ENCODE peak calls at places on chromosomes 4 and X, in eight cellular contexts. G is GM23338, K is OCI-LY7, L is PC-3, S is HCT116, J is hepatocyte, A is MM.1S, O is SK-N-SH. Y is an unnamed sample. For H3K9me2, the result is how much of the 10 kb centered on the place peaks cover.

GRCh38 chr4:182604953-182605352 is 312.2 kb downstream of the DCTD start:
- DNase-seq in K (no peak), O (no peak), A (no peak), J (no peak), G (no peak), S (no peak), L (peak), Y (no peak)

GRCh38 chr4:2746891-2747695 is 9.0 kb downstream of the TNIP2 start:
- DNase-seq in J (no peak), S (no peak), G (no peak), O (no peak), K (no peak), A (no peak), L (no peak), Y (no peak)

GRCh38 chrX:96688789-96689188 is 4.1 kb downstream of the DIAPH2 start:
- DNase-seq in A (no peak), L (no peak), J (no peak), G (peak), O (no peak), S (no peak), K (no peak), Y (no peak)

GRCh38 chr4:7664106-7664505 is 229.4 kb upstream of the PSAPL1 start:
- DNase-seq in K (no peak), A (no peak), S (no peak), O (no peak), G (no peak), L (no peak), J (no peak), Y (no peak)

GRCh38 chrX:129678176-129678880 is 23.6 kb upstream of the APLN start:
- DNase-seq in G (peak), L (peak), A (peak), S (no peak), O (peak), J (peak), K (no peak), Y (peak)

GRCh38 chr4:138406881-138407280 is 164.7 kb upstream of the SLC7A11 start:
- DNase-seq in J (no peak), A (no peak), K (no peak), G (no peak), S (no peak), O (no peak), L (no peak), Y (peak)

GRCh38 chr4:48891028-48891619 is 15.4 kb downstream of the OCIAD2 start:
- DNase-seq in O (no peak), G (no peak), J (no peak), S (no peak), K (no peak), L (no peak), A (no peak), Y (no peak)

GRCh38 chr4:3471098-3471760 is 8.1 kb downstream of the DOK7 start:
- DNase-seq in G (no peak), L (no peak), K (no peak), J (no peak), O (no peak), A (no peak), S (no peak), Y (no peak)

GRCh38 chr4:57109847-57110634 is at the start of gene IGFBP7:
- DNase-seq in A (peak), K (no peak), G (peak), S (no peak), L (no peak), J (peak), O (peak), Y (peak)

GRCh38 chr4:70721747-70722146 is at the start of gene RUFY3:
- DNase-seq in L (no peak), S (no peak), J (peak), K (no peak), O (peak), G (peak), A (no peak), Y (peak)

GRCh38 chr4:151687021-151687640 is 73.7 kb downstream of the GATB start:
- DNase-seq in K (no peak), S (no peak), A (no peak), J (no peak), O (peak), L (no peak), G (peak), Y (no peak)

GRCh38 chr4:81256059-81256635 is 41.1 kb upstream of the PRKG2 start:
- DNase-seq in J (no peak), K (no peak), O (no peak), L (no peak), G (no peak), S (no peak), A (no peak), Y (peak)

GRCh38 chrX:74931214-74931613 is 6.0 kb upstream of the NEXMIF start:
- DNase-seq in A (no peak), J (peak), G (peak), L (no peak), S (no peak), O (no peak), K (no peak), Y (no peak)

GRCh38 chr4:48329193-48329592 is 12.1 kb upstream of the SLAIN2 start:
- DNase-seq in J (peak), G (no peak), S (no peak), K (no peak), O (no peak), L (peak), A (no peak), Y (no peak)

GRCh38 chr4:121728066-121728465 is 31.3 kb upstream of the ANXA5 start:
- DNase-seq in L (peak), O (no peak), K (no peak), S (no peak), G (no peak), J (no peak), A (no peak), Y (peak)

GRCh38 chr4:13538427-13538973 is 5.8 kb downstream of the NKX3-2 start:
- DNase-seq in L (no peak), A (no peak), K (no peak), O (peak), S (no peak), J (no peak), G (no peak), Y (no peak)

GRCh38 chr4:119735136-119735770 is 106.6 kb upstream of the PDE5A start:
- DNase-seq in K (no peak), A (peak), L (peak), G (no peak), S (no peak), J (peak), O (no peak), Y (peak)

GRCh38 chr4:185016946-185017797 is 1.1 kb upstream of the HELT start:
- DNase-seq in A (no peak), L (no peak), O (no peak), S (no peak), J (no peak), K (no peak), G (peak), Y (peak)

GRCh38 chrX:34956915-34957314 is 14.3 kb downstream of the FAM47B start:
- DNase-seq in L (peak), A (no peak), J (no peak), K (no peak), S (no peak), G (no peak), O (no peak), Y (peak)

GRCh38 chrX:120874678-120875557 is 748 bp downstream of the CT47B1 start:
- DNase-seq in G (no peak), K (no peak), L (no peak), S (no peak), J (no peak), A (no peak), O (peak), Y (no peak)

GRCh38 chrX:69028761-69029120 is 136.5 kb downstream of the PJA1 start:
- DNase-seq in O (no peak), G (no peak), A (no peak), J (no peak), S (no peak), L (no peak), K (no peak), Y (no peak)

GRCh38 chr4:129246850-129247542 is 151.0 kb downstream of the C4orf33 start:
- DNase-seq in A (no peak), J (peak), S (no peak), G (no peak), K (no peak), O (no peak), L (no peak), Y (no peak)

GRCh38 chrX:7116081-7116480 is 31.4 kb upstream of the STS start:
- DNase-seq in L (no peak), K (no peak), S (no peak), J (no peak), G (no peak), A (no peak), O (no peak), Y (no peak)

GRCh38 chr4:86493460-86493859 is 100.7 kb upstream of the PTPN13 start:
- DNase-seq in K (no peak), L (no peak), G (peak), A (no peak), O (no peak), J (no peak), S (no peak), Y (peak)

GRCh38 chrX:53190363-53190960 is 34.5 kb downstream of the KDM5C start:
- DNase-seq in J (peak), K (peak), A (no peak), S (no peak), O (no peak), G (peak), L (no peak), Y (peak)

GRCh38 chrX:44748014-44748413 is 95.8 kb upstream of the DUSP21 start:
- DNase-seq in S (no peak), K (no peak), J (no peak), L (peak), G (no peak), A (no peak), O (peak), Y (peak)

GRCh38 chr4:175290401-175290800 is 372.2 kb downstream of the ADAM29 start:
- DNase-seq in S (no peak), G (no peak), O (no peak), K (no peak), J (no peak), A (no peak), L (peak), Y (no peak)

DNA sequence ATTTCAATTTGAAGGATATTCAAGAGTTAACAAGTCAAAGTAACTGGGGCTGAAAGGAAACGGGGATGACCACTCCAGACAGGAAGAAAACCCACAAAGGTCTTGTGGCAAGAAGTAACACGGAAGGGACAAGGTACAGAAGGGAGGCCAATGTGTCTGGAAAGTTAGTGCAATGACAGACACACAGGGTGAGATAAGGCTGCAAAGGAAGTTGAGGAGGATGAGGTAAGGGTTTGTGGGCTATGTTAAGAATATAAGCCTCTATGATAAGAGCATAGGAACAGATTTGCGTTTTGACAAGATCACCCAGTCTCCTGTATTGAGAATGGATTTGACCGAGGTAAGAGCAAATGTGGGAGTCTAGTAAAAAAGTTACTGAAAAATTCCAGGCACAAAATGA is 21.9 kb upstream of the EMCN start:
- DNase-seq in S (no peak), J (no peak), G (no peak), A (peak), O (no peak), K (no peak), L (no peak), Y (no peak)
- TF ChIP-seq EZH2phosphoT487 in S (no peak), J (no peak), G (no peak), A (no peak), O (no peak), K (no peak), L (no peak), Y (no peak)

DNA sequence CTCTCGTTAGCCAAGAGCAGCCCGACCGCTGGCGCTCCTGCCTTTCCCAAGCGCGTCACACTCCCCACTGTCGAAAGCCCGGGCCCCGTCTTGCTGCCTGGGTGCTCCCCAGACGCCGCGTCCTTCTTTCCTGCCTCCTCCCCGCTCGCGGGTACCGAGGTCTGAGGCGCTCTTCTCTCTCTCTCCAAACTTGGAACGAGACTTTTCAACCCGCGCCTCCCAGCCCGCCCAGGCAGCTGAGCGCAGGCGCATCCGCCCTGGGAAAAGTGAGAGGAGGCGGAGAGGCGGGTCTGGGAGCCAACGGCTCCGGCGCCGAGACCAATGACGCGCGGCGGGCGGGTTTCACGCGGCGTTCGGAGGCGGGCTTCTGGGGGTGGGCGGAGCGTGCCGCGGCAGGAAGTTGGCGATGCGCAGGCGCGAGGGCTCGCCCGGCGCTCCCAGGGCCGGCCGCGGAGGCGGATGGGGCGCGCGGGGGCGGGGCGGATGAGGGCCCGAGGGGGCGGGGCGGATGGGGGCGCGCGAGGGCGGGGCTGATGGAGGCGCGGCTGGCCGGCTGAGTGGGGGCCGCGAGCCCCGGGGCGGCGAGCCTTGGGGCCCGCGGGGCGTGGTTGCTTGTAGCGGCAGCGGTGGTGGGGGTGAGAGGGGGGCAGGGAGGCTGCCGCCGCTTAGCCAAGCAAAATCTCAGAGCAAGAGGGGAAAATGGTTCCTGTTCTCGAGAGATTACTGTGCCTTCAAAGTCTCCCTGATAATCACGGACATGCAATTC is at the start of gene RBBP7:
- DNase-seq in A (peak), G (peak), S (peak), J (peak), L (peak), O (peak), K (peak), Y (peak)
- H3K9me2 ChIP-seq in A (under half), G (under half), S (under half), J (under half), L (under half), O (under half), K (under half), Y (under half)

GRCh38 chrX:15059488-15059887 is 186.3 kb downstream of the MOSPD2 start:
- DNase-seq in G (no peak), S (no peak), L (peak), O (no peak), J (peak), K (no peak), A (no peak), Y (peak)
- TF ChIP-seq EZH2phosphoT487 in G (no peak), S (no peak), L (no peak), O (no peak), J (no peak), K (no peak), A (no peak), Y (no peak)

DNA sequence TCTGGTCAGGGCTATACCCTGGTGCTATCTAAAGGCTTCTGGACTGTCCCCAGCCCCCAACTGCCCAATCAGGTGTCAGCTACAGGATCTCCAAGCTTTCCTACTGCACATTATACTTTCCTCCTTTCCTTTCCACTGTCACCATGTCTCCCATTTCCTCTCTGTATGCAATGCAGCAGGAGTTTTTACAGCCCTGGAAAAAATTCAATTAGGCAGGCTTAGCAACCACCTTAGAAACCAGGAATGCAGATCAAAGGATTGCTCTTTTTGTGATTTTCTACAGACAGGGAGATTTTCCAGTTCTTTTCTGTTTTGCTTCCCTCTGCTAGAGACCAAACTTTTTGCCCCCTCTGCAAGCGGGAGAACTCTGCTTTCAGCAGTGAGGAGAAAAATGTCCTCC is 6.0 kb upstream of the NAF1 start:
- DNase-seq in L (no peak), K (no peak), G (peak), O (no peak), S (no peak), A (no peak), J (no peak), Y (no peak)
- H3K9me2 ChIP-seq in L (under half), K (under half), G (under half), O (under half), S (under half), A (under half), J (under half), Y (under half)

Y was measured in GM23248.